ENCODE peak calls at places on chromosomes 3 and 15, in four cellular contexts. L is HepG2, U is GM12878, R is H1. Z is an unnamed sample.

GRCh38 chr3:128449111-128449638 is 17.5 kb downstream of the DNAJB8 start:
- DNase-seq in L (no peak), R (no peak), U (no peak), Z (no peak)

GRCh38 chr3:160006282-160007163 is 17.9 kb downstream of the IL12A start:
- DNase-seq in R (no peak), U (no peak), L (peak; percentile 47), Z (peak; percentile 51)

GRCh38 chr15:96334017-96334704 is 3.7 kb downstream of the NR2F2 start:
- DNase-seq in U (no peak), L (no peak), R (no peak), Z (no peak)

GRCh38 chr15:60989696-60990095 is 239.4 kb downstream of the RORA start:
- DNase-seq in R (no peak), U (no peak), L (no peak), Z (no peak)

GRCh38 chr3:168096210-168096795 is 579 bp upstream of the GOLIM4 start:
- DNase-seq in U (peak; percentile 56), L (peak; percentile 87), R (no peak), Z (peak; percentile 67)

GRCh38 chr3:53068176-53068575 is 22.3 kb upstream of the SFMBT1 start:
- DNase-seq in U (no peak), L (no peak), R (no peak), Z (no peak)

GRCh38 chr3:185823280-185824044 is 1.4 kb downstream of the IGF2BP2 start:
- DNase-seq in U (no peak), L (no peak), R (no peak), Z (peak; percentile 66)

GRCh38 chr3:104101736-104102135 is 1265.0 kb upstream of the ALCAM start:
- DNase-seq in U (no peak), R (no peak), L (no peak), Z (no peak)

GRCh38 chr3:116059421-116060096 is 385.7 kb downstream of the LSAMP start:
- DNase-seq in L (peak; percentile 1), U (no peak), R (peak; percentile 61), Z (peak; percentile 10)

GRCh38 chr3:113441051-113441770 is at the start of gene CFAP44:
- DNase-seq in R (peak; percentile 50), L (peak; percentile 68), U (no peak), Z (no peak)

GRCh38 chr3:149657458-149657795 is 398 bp downstream of the WWTR1 start:
- DNase-seq in R (no peak), L (no peak), U (no peak), Z (no peak)

GRCh38 chr15:56244811-56245576 is 1.3 kb upstream of the RFX7 start:
- DNase-seq in U (no peak), L (peak; percentile 85), R (no peak), Z (peak; percentile 17)

GRCh38 chr3:147431746-147432145 is 22.6 kb downstream of the ZIC1 start:
- DNase-seq in U (no peak), R (no peak), L (no peak), Z (no peak)

GRCh38 chr3:99351097-99351496 is 287.3 kb upstream of the COL8A1 start:
- DNase-seq in R (no peak), U (no peak), L (no peak), Z (no peak)

GRCh38 chr15:38507570-38507969 is 53.6 kb downstream of the FAM98B start:
- DNase-seq in R (no peak), U (no peak), L (no peak), Z (no peak)
- TF ChIP-seq ZNF274 in R (no peak), U (no peak), L (no peak), Z (no peak)

GRCh38 chr3:10468611-10469354 is 36.6 kb downstream of the ATP2B2 start:
- DNase-seq in U (no peak), R (no peak), L (no peak), Z (no peak)

GRCh38 chr3:10470120-10470665 is 35.2 kb downstream of the ATP2B2 start:
- DNase-seq in R (no peak), U (no peak), L (no peak), Z (no peak)

GRCh38 chr3:10469406-10470119 is 35.8 kb downstream of the ATP2B2 start:
- DNase-seq in L (no peak), R (no peak), U (no peak), Z (no peak)

GRCh38 chr3:10471337-10471721 is 34.1 kb downstream of the ATP2B2 start:
- DNase-seq in R (no peak), L (no peak), U (no peak), Z (no peak)

DNA sequence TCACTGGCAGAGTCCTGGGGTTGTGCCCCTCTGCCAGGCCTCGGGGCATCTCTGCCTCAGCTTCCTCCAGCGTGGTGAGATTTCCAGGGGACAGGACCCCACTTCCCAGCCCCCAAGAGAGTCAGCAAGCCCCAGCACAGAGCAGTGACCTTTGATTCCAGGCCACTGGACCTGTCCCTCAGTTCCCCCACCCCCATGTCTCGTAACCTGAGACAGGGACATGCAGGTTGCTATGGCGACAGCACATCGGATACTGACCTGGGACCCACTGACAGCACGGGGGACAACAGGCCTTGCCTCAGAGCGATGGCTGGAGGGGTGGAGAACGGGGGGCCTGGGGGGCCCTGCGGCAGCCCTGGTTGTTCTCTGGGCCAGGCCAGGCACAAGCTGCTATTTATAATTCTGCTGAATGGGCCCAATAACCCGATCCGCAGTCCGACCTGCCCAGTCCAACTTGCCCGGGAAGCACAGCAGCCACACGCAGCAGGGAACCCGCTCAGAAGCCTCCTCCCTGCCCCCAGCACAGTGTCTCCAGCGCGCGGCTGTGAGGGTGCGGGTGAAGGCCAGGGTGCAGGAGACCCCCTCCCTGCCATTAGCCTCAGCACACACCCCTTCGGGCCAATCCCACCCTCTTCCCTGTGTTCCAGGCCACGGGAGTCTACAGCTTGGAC is 34.6 kb downstream of the ATP2B2 start:
- DNase-seq in L (peak; percentile 70), U (no peak), R (no peak), Z (no peak)
- TF ChIP-seq CREB1 in L (no peak), U (no peak), R (no peak), Z (no peak)

GRCh38 chr3:171825222-171825828 is 15.0 kb upstream of the PLD1 start:
- DNase-seq in L (peak; percentile 78), R (no peak), U (no peak), Z (no peak)
- TF ChIP-seq ZNF274 in L (no peak), R (no peak), U (no peak), Z (no peak)

GRCh38 chr3:31732548-31732947 is 199.8 kb downstream of the STT3B start:
- DNase-seq in R (no peak), L (no peak), U (no peak), Z (no peak)
- TF ChIP-seq CREB1 in R (no peak), L (no peak), U (no peak), Z (no peak)

DNA sequence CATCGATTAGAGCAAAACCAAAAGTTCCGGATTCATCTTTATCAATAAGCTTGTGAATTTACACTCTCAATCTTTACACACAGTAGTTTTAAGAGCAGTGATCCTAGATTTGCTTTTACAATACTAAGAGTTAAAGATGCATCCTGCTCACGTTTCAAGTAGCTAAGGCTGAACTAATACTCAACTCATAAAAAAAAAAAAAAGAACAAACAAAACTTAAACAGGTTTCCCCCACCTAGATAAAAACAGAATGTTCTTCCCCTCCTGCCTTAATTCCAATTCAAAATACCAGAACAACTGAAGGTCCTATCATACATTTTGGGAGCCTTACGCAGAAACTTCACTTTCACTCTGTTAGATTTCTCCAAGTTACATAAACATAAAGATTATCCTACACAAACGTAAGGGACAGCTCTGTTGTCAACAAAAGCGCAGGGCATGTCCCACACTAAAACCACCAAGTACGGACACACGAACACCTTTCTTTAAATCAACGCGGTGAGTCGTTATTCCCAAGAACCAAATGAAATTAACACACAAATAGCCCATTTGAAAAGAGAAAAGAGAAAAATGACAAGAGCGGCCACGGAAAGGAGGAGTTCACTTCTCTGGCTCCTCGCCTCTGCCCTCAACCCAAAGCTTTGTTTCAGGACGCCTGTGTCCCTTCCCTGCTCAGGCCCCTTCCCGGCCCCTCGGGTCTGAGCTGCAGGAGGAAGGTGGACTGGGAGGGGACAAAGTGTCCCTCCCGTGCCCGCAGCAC is 942 bp downstream of the CBLB start:
- DNase-seq in R (no peak), L (no peak), U (no peak), Z (no peak)
- TF ChIP-seq ZNF274 in R (no peak), L (no peak), U (no peak), Z (no peak)

DNA sequence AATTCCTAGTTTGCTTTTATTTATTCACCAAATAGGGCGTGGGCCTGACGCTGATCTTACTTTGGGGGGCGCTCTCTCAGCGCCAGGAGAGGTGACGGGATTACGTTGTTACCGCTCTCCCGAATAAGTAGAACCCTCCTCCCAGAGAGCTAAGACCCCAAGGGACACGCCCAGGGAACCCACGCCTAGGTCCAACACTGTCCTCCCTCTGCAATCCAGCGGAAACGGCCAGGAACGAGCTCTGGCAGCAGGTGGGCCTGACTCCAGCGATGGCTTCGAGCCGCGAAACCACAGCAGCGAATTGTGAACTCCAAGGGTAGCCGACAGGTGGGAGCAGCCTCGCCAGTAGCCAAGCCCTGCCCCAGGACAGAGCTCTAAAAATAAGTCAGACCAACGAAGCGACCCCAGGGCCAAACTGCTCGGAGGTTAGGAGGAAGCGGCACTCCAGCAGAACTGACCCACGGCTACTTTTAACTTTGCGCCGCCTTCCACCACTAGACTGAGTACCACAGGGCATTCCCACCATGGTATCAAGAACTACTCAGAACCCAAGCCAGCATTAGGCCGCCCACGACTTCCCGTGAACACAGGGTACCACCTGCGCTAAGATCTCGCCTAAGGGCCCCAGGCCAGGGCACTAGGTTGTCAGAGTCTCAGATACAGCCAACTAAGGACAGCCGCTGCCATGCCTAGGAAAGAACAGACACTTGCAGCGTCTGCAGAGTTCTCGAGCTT is 1.6 kb upstream of the SIN3A start:
- DNase-seq in R (no peak), L (peak; percentile 42), U (peak; percentile 30), Z (no peak)
- TF ChIP-seq CREB1 in R (peak; percentile 67), L (no peak), U (no peak), Z (no peak)

GRCh38 chr3:197174927-197175326 is 123.5 kb downstream of the DLG1 start:
- DNase-seq in L (no peak), R (no peak), U (no peak), Z (no peak)
- TF ChIP-seq ZNF274 in L (no peak), R (no peak), U (no peak), Z (no peak)

GRCh38 chr15:63088532-63089245 is 33.0 kb upstream of the LACTB start:
- DNase-seq in L (no peak), U (no peak), R (no peak), Z (no peak)
- TF ChIP-seq CREB1 in L (no peak), U (no peak), R (no peak), Z (no peak)